ENCODE peak calls at places on chromosomes 4 and X, in five cellular contexts. One of them, this sample, is unnamed.

GRCh38 chrX:45775462-45775861 is 574.8 kb upstream of the DIPK2B start:
- DNase-seq in K562: no peak
- DNase-seq in suprapubic skin: no peak
- DNase-seq in SJSA1: peak
- DNase-seq in PC-9: peak
- DNase-seq in this sample: no peak

GRCh38 chr4:116925900-116926457 is 159.4 kb downstream of the TRAM1L1 start:
- DNase-seq in PC-9: no peak
- DNase-seq in suprapubic skin: no peak
- DNase-seq in SJSA1: no peak
- DNase-seq in K562: no peak
- DNase-seq in this sample: no peak

GRCh38 chrX:87572911-87573310 is 55.3 kb downstream of the KLHL4 start:
- DNase-seq in PC-9: no peak
- DNase-seq in SJSA1: no peak
- DNase-seq in K562: no peak
- DNase-seq in suprapubic skin: no peak
- DNase-seq in this sample: no peak

GRCh38 chr4:64883087-64883926 is 474.1 kb upstream of the TECRL start:
- DNase-seq in PC-9: no peak
- DNase-seq in K562: no peak
- DNase-seq in SJSA1: no peak
- DNase-seq in suprapubic skin: no peak
- DNase-seq in this sample: no peak

GRCh38 chr4:70452946-70453345 is 19.1 kb upstream of the MUC7 start:
- DNase-seq in K562: no peak
- DNase-seq in SJSA1: no peak
- DNase-seq in PC-9: no peak
- DNase-seq in suprapubic skin: no peak
- DNase-seq in this sample: no peak

GRCh38 chr4:42767669-42768068 is 110.8 kb upstream of the ATP8A1 start:
- DNase-seq in SJSA1: no peak
- DNase-seq in PC-9: no peak
- DNase-seq in K562: no peak
- DNase-seq in suprapubic skin: no peak
- DNase-seq in this sample: no peak

GRCh38 chrX:19747672-19748610 is 139.5 kb downstream of the SH3KBP1 start:
- DNase-seq in K562: no peak
- DNase-seq in PC-9: no peak
- DNase-seq in SJSA1: no peak
- DNase-seq in suprapubic skin: no peak
- DNase-seq in this sample: no peak

GRCh38 chr4:115279300-115279699 is 165.9 kb upstream of the NDST4 start:
- DNase-seq in SJSA1: no peak
- DNase-seq in K562: no peak
- DNase-seq in PC-9: no peak
- DNase-seq in suprapubic skin: no peak
- DNase-seq in this sample: peak

GRCh38 chr4:36290641-36291040 is 9.2 kb downstream of the DTHD1 start:
- DNase-seq in K562: no peak
- DNase-seq in PC-9: no peak
- DNase-seq in SJSA1: no peak
- DNase-seq in suprapubic skin: no peak
- DNase-seq in this sample: no peak

GRCh38 chr4:15004701-15005301 is 2.5 kb downstream of the CPEB2 start:
- DNase-seq in K562: peak
- DNase-seq in SJSA1: peak
- DNase-seq in suprapubic skin: peak
- DNase-seq in PC-9: peak
- DNase-seq in this sample: no peak

GRCh38 chrX:151713859-151714258 is 2.0 kb upstream of the FATE1 start:
- DNase-seq in suprapubic skin: no peak
- DNase-seq in K562: peak
- DNase-seq in PC-9: peak
- DNase-seq in SJSA1: no peak
- DNase-seq in this sample: no peak

GRCh38 chr4:37726666-37727065 is 40.5 kb upstream of the RELL1 start:
- DNase-seq in PC-9: no peak
- DNase-seq in SJSA1: no peak
- DNase-seq in suprapubic skin: no peak
- DNase-seq in K562: no peak
- DNase-seq in this sample: no peak

GRCh38 chrX:8868070-8868795 is 67.0 kb upstream of the FAM9A start:
- DNase-seq in K562: no peak
- DNase-seq in PC-9: peak
- DNase-seq in SJSA1: peak
- DNase-seq in suprapubic skin: no peak
- DNase-seq in this sample: peak

GRCh38 chrX:118569676-118570075 is 74.1 kb downstream of the DOCK11 start:
- DNase-seq in PC-9: no peak
- DNase-seq in SJSA1: no peak
- DNase-seq in K562: no peak
- DNase-seq in suprapubic skin: no peak
- DNase-seq in this sample: no peak

GRCh38 chr4:16627999-16628398 is 270.4 kb downstream of the LDB2 start:
- DNase-seq in SJSA1: no peak
- DNase-seq in PC-9: no peak
- DNase-seq in K562: no peak
- DNase-seq in suprapubic skin: no peak
- DNase-seq in this sample: no peak

GRCh38 chrX:50813843-50814661 is at the start of gene SHROOM4:
- DNase-seq in K562: no peak
- DNase-seq in PC-9: no peak
- DNase-seq in SJSA1: peak
- DNase-seq in suprapubic skin: no peak
- DNase-seq in this sample: no peak

GRCh38 chr4:187128226-187128625 is 404.6 kb upstream of the FAT1 start:
- DNase-seq in PC-9: no peak
- DNase-seq in suprapubic skin: no peak
- DNase-seq in K562: no peak
- DNase-seq in SJSA1: peak
- DNase-seq in this sample: peak

GRCh38 chr4:112766422-112766821 is 129.5 kb downstream of the LARP7 start:
- DNase-seq in suprapubic skin: no peak
- DNase-seq in SJSA1: no peak
- DNase-seq in PC-9: no peak
- DNase-seq in K562: no peak
- DNase-seq in this sample: no peak

GRCh38 chrX:38558681-38559080 is 2.7 kb upstream of the TSPAN7 start:
- DNase-seq in K562: no peak
- DNase-seq in suprapubic skin: no peak
- DNase-seq in SJSA1: no peak
- DNase-seq in PC-9: no peak
- DNase-seq in this sample: peak

GRCh38 chrX:16445166-16445752 is 204.7 kb upstream of the S100G start:
- DNase-seq in PC-9: no peak
- DNase-seq in suprapubic skin: no peak
- DNase-seq in K562: peak
- DNase-seq in SJSA1: peak
- DNase-seq in this sample: no peak

GRCh38 chrX:21989415-21989814 is 42.7 kb upstream of the PHEX start:
- DNase-seq in PC-9: no peak
- DNase-seq in K562: no peak
- DNase-seq in SJSA1: no peak
- DNase-seq in suprapubic skin: no peak
- DNase-seq in this sample: no peak

DNA sequence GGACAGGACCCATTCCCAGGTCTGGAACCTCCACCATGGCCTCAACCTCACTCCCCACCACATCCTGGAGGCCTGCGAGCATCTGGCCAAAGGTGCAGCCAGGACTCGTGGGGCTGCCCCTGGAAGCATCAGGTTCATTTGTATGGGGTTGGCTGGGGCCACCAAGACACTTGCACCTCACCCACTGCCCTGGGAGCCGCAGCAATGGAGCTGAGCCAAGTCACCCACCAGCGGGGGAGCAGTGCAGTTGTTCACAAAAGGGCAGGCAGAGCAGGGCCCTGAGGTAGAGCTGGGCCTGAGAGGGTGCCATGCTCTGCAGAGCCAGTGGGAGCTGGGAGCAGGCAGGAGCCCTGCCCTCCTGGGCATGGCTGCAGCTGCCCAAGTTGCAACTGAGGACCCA is 163.5 kb downstream of the FAM47A start:
- DNase-seq in suprapubic skin: no peak
- DNase-seq in K562: no peak
- DNase-seq in PC-9: no peak
- DNase-seq in SJSA1: no peak
- DNase-seq in this sample: no peak
- H3K27ac ChIP-seq in suprapubic skin: no peak
- H3K27ac ChIP-seq in K562: no peak
- H3K27ac ChIP-seq in PC-9: no peak
- H3K27ac ChIP-seq in SJSA1: no peak
- H3K27ac ChIP-seq in this sample: no peak

GRCh38 chr4:54092405-54092759 is 7.6 kb upstream of the GSX2 start:
- DNase-seq in suprapubic skin: no peak
- DNase-seq in PC-9: no peak
- DNase-seq in SJSA1: no peak
- DNase-seq in K562: no peak
- DNase-seq in this sample: no peak

GRCh38 chr4:54092800-54093608 is 7.0 kb upstream of the GSX2 start:
- DNase-seq in PC-9: no peak
- DNase-seq in suprapubic skin: no peak
- DNase-seq in SJSA1: no peak
- DNase-seq in K562: no peak
- DNase-seq in this sample: no peak

GRCh38 chr4:54090804-54091623 is 8.9 kb upstream of the GSX2 start:
- DNase-seq in K562: no peak
- DNase-seq in SJSA1: no peak
- DNase-seq in suprapubic skin: no peak
- DNase-seq in PC-9: no peak
- DNase-seq in this sample: no peak

GRCh38 chr4:54090404-54090803 is 9.6 kb upstream of the GSX2 start:
- DNase-seq in SJSA1: no peak
- DNase-seq in suprapubic skin: no peak
- DNase-seq in K562: no peak
- DNase-seq in PC-9: no peak
- DNase-seq in this sample: no peak

DNA sequence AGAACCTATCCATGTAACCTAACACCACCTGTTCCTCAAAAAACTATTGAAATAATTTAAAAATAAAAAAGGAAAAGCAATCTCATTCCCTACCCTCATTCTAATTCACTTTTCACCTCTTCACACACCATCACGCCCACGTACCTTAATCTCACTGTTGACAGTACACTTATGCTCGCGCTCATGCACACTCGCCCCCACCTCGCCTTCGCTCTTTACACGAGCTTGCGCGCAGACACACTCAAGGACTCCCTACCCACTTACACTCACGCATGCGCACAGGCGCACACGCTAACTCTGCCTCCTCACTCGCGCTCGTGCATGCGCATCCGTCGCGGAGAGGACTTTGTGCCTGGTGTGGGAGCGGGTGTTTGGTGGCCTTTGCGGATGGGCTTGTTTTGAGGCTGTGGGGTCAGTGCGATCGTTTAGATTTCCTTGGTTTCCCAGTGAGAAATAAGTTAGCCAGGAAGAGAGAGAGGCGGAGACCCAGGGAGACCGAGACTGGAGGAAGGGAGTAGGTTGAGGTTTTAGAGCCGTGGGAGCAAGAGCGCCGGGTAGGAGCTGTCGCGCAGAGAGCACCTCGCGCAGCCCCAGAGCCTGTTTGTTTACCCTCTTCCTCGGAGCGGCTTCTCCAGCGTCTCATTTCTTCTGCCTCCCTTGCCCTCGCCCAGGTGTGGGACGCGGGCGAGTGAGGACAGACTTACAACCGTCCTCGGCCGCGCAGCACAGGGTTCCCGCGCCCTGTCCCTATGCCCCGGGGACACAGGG is 8.1 kb upstream of the GSX2 start:
- DNase-seq in suprapubic skin: no peak
- DNase-seq in K562: peak
- DNase-seq in SJSA1: peak
- DNase-seq in PC-9: no peak
- DNase-seq in this sample: no peak
- H3K27ac ChIP-seq in suprapubic skin: peak
- H3K27ac ChIP-seq in K562: no peak
- H3K27ac ChIP-seq in SJSA1: no peak
- H3K27ac ChIP-seq in PC-9: no peak
- H3K27ac ChIP-seq in this sample: no peak

DNA sequence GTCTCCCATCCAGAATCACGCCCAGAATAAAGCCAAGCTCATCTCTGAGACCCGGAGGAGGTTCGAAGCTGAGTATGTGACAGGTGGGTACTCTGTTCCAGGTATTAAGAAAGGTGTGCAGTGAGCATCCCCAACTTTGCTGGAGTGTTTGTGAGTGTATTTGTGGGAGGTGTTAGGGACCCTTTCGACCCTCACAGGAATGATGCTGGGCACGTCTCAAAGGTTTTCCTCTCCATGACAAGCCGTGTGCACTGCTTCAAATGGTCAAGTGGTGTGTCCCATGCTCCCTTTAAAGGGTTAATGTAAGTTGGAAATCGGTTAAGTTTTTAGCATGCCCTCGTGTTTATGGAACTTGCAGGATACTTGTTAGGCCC is 442 bp downstream of the MOSPD2 start:
- DNase-seq in PC-9: no peak
- DNase-seq in suprapubic skin: no peak
- DNase-seq in K562: no peak
- DNase-seq in SJSA1: no peak
- DNase-seq in this sample: no peak
- H3K27ac ChIP-seq in PC-9: peak
- H3K27ac ChIP-seq in suprapubic skin: peak
- H3K27ac ChIP-seq in K562: peak
- H3K27ac ChIP-seq in SJSA1: peak
- H3K27ac ChIP-seq in this sample: peak

DNA sequence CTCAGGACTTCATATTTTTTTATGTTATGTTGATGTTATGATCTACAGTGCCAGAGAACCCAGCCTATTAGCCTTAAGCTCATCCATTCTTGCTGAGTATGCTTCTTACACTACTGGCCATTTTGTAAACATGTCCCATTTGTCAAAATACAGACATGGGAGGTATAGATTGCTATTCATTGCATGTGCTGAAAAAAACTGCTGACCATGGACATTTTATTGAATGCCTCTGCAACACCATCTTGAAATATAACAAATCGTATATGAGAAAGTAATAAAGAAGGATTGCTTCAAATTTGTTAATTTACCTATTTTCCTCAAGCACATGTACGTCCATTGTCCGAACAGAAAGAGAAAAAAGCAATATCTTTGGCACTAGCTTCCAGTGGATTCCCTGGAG is 91.5 kb upstream of the FAM47A start:
- DNase-seq in SJSA1: no peak
- DNase-seq in K562: no peak
- DNase-seq in PC-9: no peak
- DNase-seq in suprapubic skin: no peak
- DNase-seq in this sample: no peak
- H3K27ac ChIP-seq in SJSA1: no peak
- H3K27ac ChIP-seq in K562: no peak
- H3K27ac ChIP-seq in PC-9: no peak
- H3K27ac ChIP-seq in suprapubic skin: no peak
- H3K27ac ChIP-seq in this sample: no peak

GRCh38 chr4:150310159-150310895 is 232.1 kb downstream of the DCLK2 start:
- DNase-seq in K562: no peak
- DNase-seq in SJSA1: no peak
- DNase-seq in suprapubic skin: no peak
- DNase-seq in PC-9: no peak
- DNase-seq in this sample: no peak
- H3K27ac ChIP-seq in K562: no peak
- H3K27ac ChIP-seq in SJSA1: no peak
- H3K27ac ChIP-seq in suprapubic skin: no peak
- H3K27ac ChIP-seq in PC-9: no peak
- H3K27ac ChIP-seq in this sample: peak

This sample was measured in epithelial cell of prostate.